ENCODE peak calls at places on chromosomes 2 and 18, in five cellular contexts. K is ureter; P is foreskin fibroblast; I is stimulated activated CD4-positive, alpha-beta T cell treated with anti-CD3 and anti-CD28 coated beads, Interleukin-12 subunit alpha, Interleukin-12 subunit beta, amount 100 ng/mL, for 4 hours; W is AG09319. B is an unnamed sample.

GRCh38 chr2:100755441-100755840 is 64.5 kb upstream of the NPAS2 start:
- DNase-seq in K (no peak), P (peak), I (no peak), W (no peak), B (no peak)

GRCh38 chr2:130827502-130828251 is 9.0 kb upstream of the ARHGEF4 start:
- DNase-seq in K (no peak), P (no peak), I (no peak), W (no peak), B (no peak)

GRCh38 chr2:237956402-237956736 is 10.4 kb upstream of the UBE2F start:
- DNase-seq in K (no peak), P (no peak), I (no peak), W (no peak), B (no peak)

GRCh38 chr2:46519265-46519664 is 39.9 kb downstream of the TMEM247 start:
- DNase-seq in K (no peak), P (peak), I (no peak), W (no peak), B (no peak)

GRCh38 chr2:18286897-18287296 is 273.6 kb downstream of the RDH14 start:
- DNase-seq in K (no peak), P (no peak), I (no peak), W (no peak), B (no peak)

GRCh38 chr18:35971661-35972196 is 750 bp upstream of the RMP24 start:
- DNase-seq in K (no peak), P (no peak), I (no peak), W (no peak), B (peak)

GRCh38 chr18:248053-248452 is 19.8 kb downstream of the THOC1 start:
- DNase-seq in K (no peak), P (no peak), I (no peak), W (no peak), B (no peak)

GRCh38 chr2:42245392-42245791 is 76.2 kb downstream of the EML4 start:
- DNase-seq in K (no peak), P (no peak), I (no peak), W (no peak), B (no peak)

GRCh38 chr2:217316743-217317142 is 456.9 kb upstream of the TNP1 start:
- DNase-seq in K (no peak), P (no peak), I (no peak), W (no peak), B (no peak)

GRCh38 chr2:45614330-45614729 is 3.3 kb upstream of the SRBD1 start:
- DNase-seq in K (no peak), P (no peak), I (no peak), W (no peak), B (no peak)

GRCh38 chr2:39851691-39852110 is 72.6 kb upstream of the THUMPD2 start:
- DNase-seq in K (no peak), P (peak), I (no peak), W (peak), B (no peak)

GRCh38 chr2:63669596-63669995 is 80.8 kb downstream of the MDH1 start:
- DNase-seq in K (no peak), P (no peak), I (no peak), W (no peak), B (no peak)

GRCh38 chr18:24656571-24656971 is 196.1 kb downstream of the HRH4 start:
- DNase-seq in K (no peak), P (peak), I (no peak), W (no peak), B (no peak)

GRCh38 chr2:222673883-222674282 is 2.4 kb downstream of the MOGAT1 start:
- DNase-seq in K (no peak), P (no peak), I (no peak), W (no peak), B (no peak)

GRCh38 chr18:6598657-6599056 is 130.9 kb upstream of the ARHGAP28 start:
- DNase-seq in K (no peak), P (no peak), I (no peak), W (no peak), B (no peak)

GRCh38 chr18:3960142-3960541 is 495.0 kb downstream of the DLGAP1 start:
- DNase-seq in K (no peak), P (no peak), I (no peak), W (no peak), B (no peak)

GRCh38 chr18:42707080-42707479 is 408.4 kb downstream of the RIT2 start:
- DNase-seq in K (no peak), P (no peak), I (no peak), W (no peak), B (no peak)

GRCh38 chr18:51537487-51537886 is 340.0 kb upstream of the MEX3C start:
- DNase-seq in K (no peak), P (no peak), I (no peak), W (no peak), B (peak)

GRCh38 chr2:10305715-10306114 is 3.0 kb downstream of the HPCAL1 start:
- DNase-seq in K (no peak), P (no peak), I (peak), W (no peak), B (no peak)

GRCh38 chr2:137202310-137202709 is 437.0 kb downstream of the THSD7B start:
- DNase-seq in K (no peak), P (no peak), I (no peak), W (no peak), B (no peak)

GRCh38 chr2:171159326-171160118 is 1.2 kb downstream of the TLK1 start:
- DNase-seq in K (peak), P (peak), I (peak), W (peak), B (peak)

GRCh38 chr2:16773080-16773713 is 107.6 kb upstream of the CYRIA start:
- DNase-seq in K (peak), P (peak), I (no peak), W (no peak), B (peak)

GRCh38 chr2:25065768-25066167 is 23.9 kb downstream of the EFR3B start:
- DNase-seq in K (no peak), P (no peak), I (no peak), W (no peak), B (no peak)

GRCh38 chr2:15066138-15066537 is 433.6 kb downstream of the LRATD1 start:
- DNase-seq in K (no peak), P (no peak), I (no peak), W (no peak), B (no peak)

GRCh38 chr2:168577885-168578284 is 121.8 kb downstream of the CERS6 start:
- DNase-seq in K (no peak), P (peak), I (no peak), W (no peak), B (no peak)

GRCh38 chr2:47686018-47686417 is 96.9 kb upstream of the MSH6 start:
- DNase-seq in K (no peak), P (no peak), I (no peak), W (no peak), B (no peak)